ENCODE peak calls at places on chromosomes 11 and 22, in seven cellular contexts. T is gastrocnemius medialis, W is mucosa of descending colon, M is cardiac fibroblast, F is SK-N-SH, U is lower leg skin, K is HFF-Myc. P is an unnamed sample.

GRCh38 chr11:134794192-134794591 is 382.1 kb upstream of the B3GAT1 start:
- DNase-seq in T (no peak), W (no peak), M (no peak), F (no peak), U (no peak), K (no peak), P (no peak)

GRCh38 chr22:31945971-31946680 is 1.8 kb downstream of the YWHAH start:
- DNase-seq in T (no peak), W (no peak), M (no peak), F (no peak), U (no peak), K (no peak), P (no peak)

GRCh38 chr11:70303070-70303469 is 32.6 kb downstream of the PPFIA1 start:
- DNase-seq in T (no peak), W (no peak), M (peak), F (no peak), U (no peak), K (no peak), P (no peak)

GRCh38 chr11:99781074-99781473 is 760.3 kb downstream of the CNTN5 start:
- DNase-seq in T (no peak), W (no peak), M (peak), F (no peak), U (no peak), K (no peak), P (peak)

GRCh38 chr11:61732705-61733104 is 19.7 kb upstream of the MYRF start:
- DNase-seq in T (peak), W (no peak), M (peak), F (no peak), U (no peak), K (no peak), P (peak)

GRCh38 chr11:120211522-120212258 is 858 bp downstream of the OAF start:
- DNase-seq in T (no peak), W (peak), M (no peak), F (no peak), U (no peak), K (no peak), P (no peak)

GRCh38 chr22:26702906-26703830 is 45.8 kb downstream of the MIAT start:
- DNase-seq in T (no peak), W (no peak), M (peak), F (no peak), U (no peak), K (no peak), P (no peak)

GRCh38 chr11:76752321-76753175 is 30.6 kb upstream of the TSKU start:
- DNase-seq in T (peak), W (peak), M (peak), F (peak), U (peak), K (peak), P (peak)

GRCh38 chr11:61489833-61490585 is 18.5 kb upstream of the LRRC10B start:
- DNase-seq in T (no peak), W (no peak), M (no peak), F (peak), U (no peak), K (no peak), P (no peak)

GRCh38 chr22:49589811-49590210 is 237.9 kb downstream of the BRD1 start:
- DNase-seq in T (peak), W (peak), M (no peak), F (no peak), U (no peak), K (no peak), P (no peak)

GRCh38 chr22:32837803-32838202 is 36.3 kb downstream of the TIMP3 start:
- DNase-seq in T (no peak), W (no peak), M (no peak), F (no peak), U (no peak), K (no peak), P (no peak)

GRCh38 chr11:46599340-46600067 is 5.7 kb upstream of the AMBRA1 start:
- DNase-seq in T (no peak), W (no peak), M (no peak), F (no peak), U (no peak), K (no peak), P (no peak)

GRCh38 chr11:95415837-95416288 is 184.9 kb upstream of the SESN3 start:
- DNase-seq in T (no peak), W (no peak), M (no peak), F (no peak), U (no peak), K (no peak), P (no peak)

GRCh38 chr22:41261541-41262249 is 21.0 kb upstream of the CHADL start:
- DNase-seq in T (no peak), W (no peak), M (no peak), F (no peak), U (no peak), K (no peak), P (no peak)

GRCh38 chr11:13260963-13261599 is 16.5 kb upstream of the BMAL1 start:
- DNase-seq in T (no peak), W (no peak), M (peak), F (no peak), U (no peak), K (no peak), P (peak)

GRCh38 chr11:118283311-118283636 is 19.2 kb upstream of the MPZL2 start:
- DNase-seq in T (no peak), W (no peak), M (no peak), F (no peak), U (no peak), K (no peak), P (no peak)
- TF ChIP-seq CTCF in T (no peak), W (no peak), M (no peak), F (no peak), U (no peak), K (no peak), P (no peak)

GRCh38 chr11:128688896-128689546 is 4.9 kb upstream of the FLI1 start:
- DNase-seq in T (no peak), W (no peak), M (no peak), F (no peak), U (no peak), K (no peak), P (no peak)

GRCh38 chr11:128690746-128691091 is 3.2 kb upstream of the FLI1 start:
- DNase-seq in T (no peak), W (no peak), M (no peak), F (no peak), U (peak), K (no peak), P (peak)

GRCh38 chr11:128689586-128689945 is 4.3 kb upstream of the FLI1 start:
- DNase-seq in T (no peak), W (no peak), M (no peak), F (no peak), U (no peak), K (no peak), P (no peak)

GRCh38 chr11:128691802-128692749 is 1.8 kb upstream of the FLI1 start:
- DNase-seq in T (no peak), W (no peak), M (no peak), F (peak), U (no peak), K (no peak), P (no peak)

DNA sequence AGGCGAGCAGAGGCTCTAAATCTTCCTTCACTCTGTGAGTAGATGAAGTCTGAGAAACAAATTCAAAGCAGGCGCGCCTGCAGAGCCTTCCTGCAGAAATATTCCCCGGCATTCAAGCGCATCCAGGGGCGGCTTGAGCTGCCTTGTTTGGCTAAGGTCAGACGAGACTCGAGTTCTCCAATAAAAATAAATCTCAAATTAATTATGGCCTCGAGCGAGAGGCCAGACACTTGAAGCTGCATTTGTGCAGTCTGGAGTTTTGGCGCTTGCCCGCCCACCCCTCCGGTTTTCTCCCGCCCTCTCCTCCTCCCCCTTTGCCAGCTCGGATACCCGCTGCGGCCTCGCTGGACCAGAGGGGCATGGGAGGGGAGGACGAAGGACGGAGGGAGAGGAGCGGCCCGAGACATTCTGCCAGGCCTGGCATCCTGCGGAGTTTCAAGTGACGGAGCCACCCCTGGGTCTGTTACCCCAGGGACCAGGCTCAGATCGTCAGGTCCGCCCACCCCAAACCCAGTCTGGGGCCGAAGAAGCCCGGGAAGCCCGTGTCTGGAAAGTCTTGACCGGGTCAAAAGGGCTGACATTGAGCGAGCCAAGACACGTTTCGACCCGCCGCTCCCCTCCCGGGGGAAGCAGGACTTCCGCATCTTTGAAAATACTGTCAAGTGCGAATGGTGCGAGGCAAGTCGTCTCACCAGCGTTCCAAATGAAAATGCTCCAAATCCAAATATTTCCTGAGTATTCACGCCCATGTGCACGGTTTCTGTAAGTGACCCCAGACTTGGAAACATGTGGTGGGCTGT is 3.7 kb upstream of the FLI1 start:
- DNase-seq in T (no peak), W (no peak), M (no peak), F (peak), U (peak), K (no peak), P (no peak)
- H3K4me3 ChIP-seq in T (peak), W (no peak), M (no peak), F (no peak), U (no peak), K (no peak), P (no peak)

DNA sequence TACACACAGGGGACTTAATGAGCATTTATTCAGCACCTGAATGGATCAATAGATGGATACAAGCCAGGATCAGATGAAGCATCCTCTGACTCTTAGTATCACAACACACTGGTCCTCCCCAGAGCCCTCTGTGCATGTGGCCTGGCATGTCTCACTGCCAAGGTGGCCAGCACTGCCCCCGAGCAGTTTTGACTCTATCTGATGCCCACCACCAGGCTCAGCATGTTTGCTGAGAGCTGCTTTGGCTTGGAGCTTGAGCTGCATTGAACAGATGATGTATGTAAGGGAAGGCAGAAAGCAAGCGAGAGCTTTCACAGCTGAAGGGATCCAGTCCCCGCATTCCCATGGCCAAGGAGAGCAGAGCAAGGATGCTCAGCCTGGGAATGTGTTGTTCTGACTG is 320.3 kb downstream of the BUD13 start:
- DNase-seq in T (no peak), W (no peak), M (no peak), F (peak), U (peak), K (no peak), P (no peak)
- TF ChIP-seq CTCF in T (no peak), W (no peak), M (no peak), F (no peak), U (no peak), K (no peak), P (no peak)

GRCh38 chr11:78082146-78082545 is 2.5 kb upstream of the NDUFC2 start:
- DNase-seq in T (no peak), W (no peak), M (no peak), F (no peak), U (no peak), K (no peak), P (no peak)
- H3K4me3 ChIP-seq in T (no peak), W (no peak), M (no peak), F (no peak), U (no peak), K (no peak), P (no peak)

GRCh38 chr11:978073-978720 is 52.5 kb downstream of the AP2A2 start:
- DNase-seq in T (no peak), W (no peak), M (no peak), F (no peak), U (no peak), K (no peak), P (no peak)
- TF ChIP-seq CTCF in T (no peak), W (no peak), M (no peak), F (no peak), U (no peak), K (no peak), P (no peak)

GRCh38 chr22:39314251-39314971 is 5.0 kb downstream of the RPL3 start:
- DNase-seq in T (no peak), W (no peak), M (no peak), F (no peak), U (no peak), K (no peak), P (no peak)
- H3K4me3 ChIP-seq in T (no peak), W (no peak), M (no peak), F (no peak), U (no peak), K (peak), P (no peak)

GRCh38 chr11:108666373-108666772 is 1.5 kb downstream of the DDX10 start:
- DNase-seq in T (no peak), W (no peak), M (no peak), F (no peak), U (no peak), K (no peak), P (no peak)
- TF ChIP-seq CTCF in T (no peak), W (no peak), M (no peak), F (no peak), U (no peak), K (no peak), P (no peak)

DNA sequence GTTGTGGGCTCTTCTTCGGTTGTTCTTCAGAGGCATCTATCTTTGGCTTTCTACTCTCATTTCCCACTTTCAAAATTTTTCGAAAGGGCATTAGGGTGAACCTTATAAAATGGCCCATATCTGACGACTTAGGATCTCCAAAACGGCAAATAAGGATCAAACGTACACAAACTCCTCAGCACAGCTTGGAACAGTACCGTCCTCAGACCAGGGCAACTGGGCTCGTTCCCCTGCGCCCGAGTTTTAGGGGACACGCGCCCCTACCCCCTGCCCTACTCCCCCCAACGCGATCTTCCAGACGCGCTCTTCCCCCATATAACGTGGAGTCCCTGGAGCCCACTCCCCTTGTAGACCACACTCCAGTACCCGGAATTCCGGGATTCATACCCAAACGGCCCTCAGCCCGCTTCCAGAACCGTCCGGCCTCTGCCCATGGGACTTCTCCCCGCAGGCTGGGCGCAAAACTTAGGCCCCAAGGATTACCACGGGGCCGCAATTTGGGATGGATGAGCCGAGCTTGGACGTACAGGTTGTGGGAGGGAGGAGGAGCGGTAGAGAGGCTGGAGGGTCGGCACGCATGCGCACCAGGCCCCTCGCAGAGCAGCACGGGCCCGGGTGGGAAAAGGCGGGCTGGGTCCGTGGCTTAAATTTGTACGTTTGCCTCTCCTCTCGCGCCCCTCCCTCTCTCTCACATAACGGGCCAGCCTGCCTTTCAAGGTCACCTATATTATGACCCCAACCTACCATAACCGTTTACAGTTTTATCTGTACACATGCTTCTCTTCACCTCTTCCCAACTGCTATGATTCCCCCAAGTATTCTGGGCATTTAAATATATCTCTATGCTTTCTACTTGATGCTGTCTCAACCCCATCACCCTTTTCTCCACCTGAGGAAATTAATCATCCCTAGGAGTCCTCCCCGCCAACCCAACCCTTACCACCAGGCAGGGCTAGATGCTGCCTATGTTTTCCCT is 3.4 kb downstream of the CCDC89 start:
- DNase-seq in T (peak), W (peak), M (peak), F (peak), U (peak), K (no peak), P (peak)
- H3K4me3 ChIP-seq in T (peak), W (peak), M (peak), F (peak), U (peak), K (peak), P (peak)